ENCODE peak calls at places on chromosomes 4 and X, in six cellular contexts. P, S, K, A, X and N are unnamed samples.

GRCh38 chr4:47145630-47146029 is 114.3 kb downstream of the GABRB1 start:
- DNase-seq in S (no peak), K (no peak), P (peak; percentile 41), X (no peak), A (peak; percentile 1), N (no peak)

GRCh38 chr4:31360786-31361185 is 640.6 kb downstream of the PCDH7 start:
- DNase-seq in X (no peak), S (no peak), A (no peak), P (no peak), K (no peak), N (no peak)

GRCh38 chr4:105605493-105605892 is 53.1 kb downstream of the ARHGEF38 start:
- DNase-seq in S (no peak), A (no peak), P (no peak), X (no peak), K (no peak), N (peak; percentile 10)

GRCh38 chrX:18549643-18550042 is 122.3 kb downstream of the RS1 start:
- DNase-seq in S (no peak), P (no peak), A (no peak), X (no peak), K (no peak), N (no peak)

GRCh38 chr4:14646831-14647230 is 355.4 kb upstream of the CPEB2 start:
- DNase-seq in A (no peak), S (no peak), P (no peak), X (no peak), K (no peak), N (no peak)

GRCh38 chr4:11597506-11597905 is 168.8 kb upstream of the HS3ST1 start:
- DNase-seq in A (no peak), X (no peak), K (no peak), S (no peak), P (no peak), N (no peak)

GRCh38 chr4:31482691-31483090 is 762.5 kb downstream of the PCDH7 start:
- DNase-seq in X (no peak), S (no peak), K (no peak), P (no peak), A (no peak), N (no peak)

GRCh38 chr4:104879367-104879766 is 267.3 kb upstream of the TET2 start:
- DNase-seq in P (no peak), X (no peak), S (no peak), K (no peak), A (no peak), N (no peak)

GRCh38 chr4:36310793-36311192 is 29.4 kb downstream of the DTHD1 start:
- DNase-seq in X (no peak), P (no peak), S (no peak), K (no peak), A (no peak), N (peak; percentile 75)

GRCh38 chr4:183908284-183908683 is 3.2 kb downstream of the STOX2 start:
- DNase-seq in A (no peak), K (no peak), P (no peak), S (no peak), X (no peak), N (no peak)

GRCh38 chrX:100649550-100650356 is 5.8 kb downstream of the SRPX2 start:
- DNase-seq in X (no peak), P (no peak), K (no peak), S (no peak), A (peak; percentile 90), N (no peak)

GRCh38 chr4:124459922-124460301 is 252.6 kb downstream of the ANKRD50 start:
- DNase-seq in X (no peak), A (no peak), P (no peak), S (no peak), K (no peak), N (no peak)

GRCh38 chrX:47179221-47179927 is 14.3 kb upstream of the UBA1 start:
- DNase-seq in S (no peak), K (no peak), A (no peak), P (no peak), X (no peak), N (no peak)

GRCh38 chrX:153593811-153594500 is 5.0 kb downstream of the CCNQ start:
- DNase-seq in K (no peak), P (no peak), X (no peak), A (no peak), S (no peak), N (no peak)

GRCh38 chrX:115639481-115639880 is 78.5 kb downstream of the PLS3 start:
- DNase-seq in S (no peak), A (no peak), K (no peak), X (no peak), P (no peak), N (no peak)

GRCh38 chr4:80226091-80226490 is 28.8 kb downstream of the PRDM8 start:
- DNase-seq in K (no peak), A (no peak), S (no peak), P (no peak), X (no peak), N (no peak)

GRCh38 chr4:24912252-24913098 is at the start of gene CCDC149:
- DNase-seq in A (peak; percentile 13), X (peak; percentile 79), K (peak; percentile 86), P (no peak), S (peak; percentile 19), N (peak; percentile 24)

GRCh38 chr4:4460759-4461158 is 73.9 kb downstream of the NSG1 start:
- DNase-seq in K (no peak), X (no peak), A (no peak), S (no peak), P (no peak), N (no peak)

GRCh38 chr4:170853422-170854021 is 763.8 kb upstream of the AADAT start:
- DNase-seq in X (peak; percentile 69), A (peak; percentile 19), P (peak; percentile 9), K (peak; percentile 33), S (peak; percentile 6), N (peak; percentile 31)

GRCh38 chr4:168408620-168409019 is 71.7 kb downstream of the DDX60L start:
- DNase-seq in P (no peak), X (no peak), K (peak; percentile 42), A (no peak), S (no peak), N (no peak)

GRCh38 chrX:16785247-16786138 is 773 bp upstream of the TXLNG start:
- DNase-seq in K (peak; percentile 27), X (no peak), P (no peak), S (no peak), A (no peak), N (no peak)

GRCh38 chr4:115275615-115276014 is 162.2 kb upstream of the NDST4 start:
- DNase-seq in S (no peak), X (no peak), A (no peak), K (no peak), P (no peak), N (peak; percentile 72)

GRCh38 chr4:6626066-6626465 is 14.4 kb upstream of the MRFAP1 start:
- DNase-seq in X (no peak), S (no peak), P (no peak), K (no peak), A (no peak), N (no peak)

GRCh38 chr4:108029731-108030130 is 40.0 kb downstream of the HADH start:
- DNase-seq in P (no peak), A (no peak), S (no peak), X (no peak), K (no peak), N (no peak)

GRCh38 chrX:42246814-42247213 is 323.5 kb upstream of the CASK start:
- DNase-seq in A (peak; percentile 11), K (no peak), X (no peak), S (no peak), P (no peak), N (no peak)

GRCh38 chr4:100848865-100849264 is 331.0 kb upstream of the EMCN start:
- DNase-seq in S (no peak), K (no peak), P (no peak), X (no peak), A (no peak), N (no peak)

GRCh38 chrX:68415289-68415688 is 18.0 kb downstream of the OPHN1 start:
- DNase-seq in A (no peak), X (no peak), S (no peak), K (no peak), P (no peak), N (no peak)

GRCh38 chr4:87857789-87858188 is 25.0 kb downstream of the MEPE start:
- DNase-seq in S (no peak), X (no peak), A (no peak), K (no peak), P (no peak), N (no peak)

GRCh38 chr4:75736862-75737261 is 12.5 kb downstream of the USO1 start:
- DNase-seq in X (no peak), K (no peak), S (no peak), A (no peak), P (no peak), N (no peak)

GRCh38 chr4:3530663-3531254 is 1.5 kb downstream of the LRPAP1 start:
- DNase-seq in P (no peak), X (no peak), A (no peak), K (no peak), S (no peak), N (peak; percentile 48)

GRCh38 chr4:150257338-150257737 is 179.1 kb downstream of the DCLK2 start:
- DNase-seq in K (no peak), X (no peak), A (no peak), S (no peak), P (no peak), N (peak; percentile 23)

GRCh38 chr4:79121875-79122358 is 182.7 kb upstream of the PAQR3 start:
- DNase-seq in P (no peak), X (no peak), S (no peak), A (no peak), K (no peak), N (no peak)
- TF ChIP-seq GABPA in P (no peak), X (no peak), S (no peak), A (no peak), K (no peak), N (no peak)

GRCh38 chrX:1026263-1027015 is 186.0 kb downstream of the CRLF2 start:
- DNase-seq in X (no peak), S (no peak), K (no peak), P (peak; percentile 63), A (no peak), N (peak; percentile 56)

GRCh38 chrX:1025413-1025812 is 187.0 kb downstream of the CRLF2 start:
- DNase-seq in A (no peak), K (no peak), S (no peak), P (no peak), X (no peak), N (no peak)

GRCh38 chrX:1027133-1027532 is 185.3 kb downstream of the CRLF2 start:
- DNase-seq in A (no peak), S (no peak), X (no peak), P (peak; percentile 46), K (no peak), N (no peak)

GRCh38 chrX:1029494-1029893 is 183.0 kb downstream of the CRLF2 start:
- DNase-seq in A (no peak), X (no peak), S (no peak), K (no peak), P (no peak), N (no peak)

GRCh38 chrX:1027680-1028079 is 184.8 kb downstream of the CRLF2 start:
- DNase-seq in S (no peak), A (no peak), X (no peak), K (no peak), P (no peak), N (no peak)
- TF ChIP-seq CTCF in S (no peak), A (no peak), X (no peak), K (no peak), P (no peak), N (no peak)

GRCh38 chr4:144288011-144288903 is 147.7 kb upstream of the GYPA start:
- DNase-seq in K (no peak), X (no peak), P (no peak), S (no peak), A (no peak), N (no peak)
- TF ChIP-seq GABPA in K (no peak), X (no peak), P (no peak), S (no peak), A (no peak), N (no peak)

GRCh38 chr4:96342790-96343455 is 503.0 kb downstream of the PDHA2 start:
- DNase-seq in X (no peak), S (no peak), K (no peak), P (no peak), A (no peak), N (no peak)
- TF ChIP-seq CTCF in X (no peak), S (no peak), K (no peak), P (no peak), A (no peak), N (no peak)